ENCODE peak calls at places on chromosomes 16 and 17, in seven cellular contexts. E, Y, U, P, W, M and I are unnamed samples.

GRCh38 chr16:66930189-66930588 is 4.0 kb downstream of the CIAO2B start:
- DNase-seq in E (no peak), Y (peak), U (no peak), P (peak), W (peak), M (no peak), I (no peak)

GRCh38 chr17:8948462-8948861 is 17.0 kb downstream of the PIK3R5 start:
- DNase-seq in E (no peak), Y (no peak), U (peak), P (no peak), W (no peak), M (no peak), I (no peak)

GRCh38 chr16:58421529-58421928 is 29.3 kb downstream of the GINS3 start:
- DNase-seq in E (no peak), Y (peak), U (no peak), P (no peak), W (peak), M (no peak), I (no peak)

GRCh38 chr16:47018223-47018891 is 44.9 kb upstream of the DNAJA2 start:
- DNase-seq in E (no peak), Y (no peak), U (peak), P (peak), W (peak), M (no peak), I (peak)

GRCh38 chr16:57998484-57998883 is 2.0 kb downstream of the ZNF319 start:
- DNase-seq in E (no peak), Y (peak), U (peak), P (peak), W (no peak), M (no peak), I (no peak)

GRCh38 chr16:72847187-72848044 is 200.5 kb downstream of the ZFHX3 start:
- DNase-seq in E (peak), Y (peak), U (peak), P (no peak), W (peak), M (no peak), I (peak)

GRCh38 chr17:39177256-39177655 is 11.3 kb upstream of the ARL5C start:
- DNase-seq in E (no peak), Y (no peak), U (peak), P (no peak), W (peak), M (no peak), I (no peak)

GRCh38 chr16:23356941-23357340 is 54.8 kb downstream of the SCNN1B start:
- DNase-seq in E (no peak), Y (no peak), U (no peak), P (no peak), W (no peak), M (no peak), I (no peak)

GRCh38 chr16:11148045-11148444 is 108.0 kb downstream of the SOCS1 start:
- DNase-seq in E (no peak), Y (no peak), U (no peak), P (no peak), W (no peak), M (no peak), I (no peak)